ENCODE peak calls at places on chromosomes 4 and X, in seven cellular contexts. M is neuronal stem cell, B is trophoblast cell, F is mesenchymal stem cell, V is IMR-90, U is H1, O is H9. I is an unnamed sample.

GRCh38 chrX:154526901-154527675 is 11.1 kb upstream of the FAM3A start:
- DNase-seq in M (peak; percentile 50), B (peak; percentile 33), F (peak; percentile 84), V (peak; percentile 67), U (no peak), O (peak; percentile 83), I (peak; percentile 88)

GRCh38 chr4:16764622-16765021 is 133.8 kb downstream of the LDB2 start:
- DNase-seq in M (no peak), B (no peak), F (no peak), V (peak; percentile 29), U (no peak), O (peak; percentile 64), I (peak; percentile 70)

GRCh38 chr4:1604181-1604705 is 79.9 kb downstream of the FAM53A start:
- DNase-seq in M (no peak), B (no peak), F (no peak), V (no peak), U (no peak), O (no peak), I (no peak)

GRCh38 chr4:76301068-76301774 is 5.3 kb upstream of the STBD1 start:
- DNase-seq in M (no peak), B (no peak), F (peak; percentile 88), V (peak; percentile 89), U (no peak), O (no peak), I (peak; percentile 19)

GRCh38 chrX:37353646-37354045 is 4.5 kb downstream of the PRRG1 start:
- DNase-seq in M (no peak), B (peak; percentile 9), F (no peak), V (no peak), U (no peak), O (no peak), I (no peak)

GRCh38 chr4:124953059-124953850 is 240.7 kb upstream of the ANKRD50 start:
- DNase-seq in M (no peak), B (no peak), F (peak; percentile 73), V (peak; percentile 95), U (no peak), O (no peak), I (no peak)

GRCh38 chrX:74636749-74637314 is 22.4 kb upstream of the RLIM start:
- DNase-seq in M (no peak), B (no peak), F (no peak), V (no peak), U (no peak), O (no peak), I (no peak)

GRCh38 chrX:76253432-76253831 is 80.6 kb downstream of the PBDC1 start:
- DNase-seq in M (peak; percentile 23), B (peak; percentile 4), F (peak; percentile 58), V (peak; percentile 56), U (no peak), O (peak; percentile 38), I (peak; percentile 68)

GRCh38 chr4:20254517-20255250 is 3.0 kb downstream of the SLIT2 start:
- DNase-seq in M (peak; percentile 52), B (no peak), F (peak; percentile 40), V (peak; percentile 39), U (no peak), O (peak; percentile 44), I (peak; percentile 71)

GRCh38 chr4:94678896-94679295 is 78.9 kb upstream of the BMPR1B start:
- DNase-seq in M (no peak), B (peak; percentile 30), F (no peak), V (peak; percentile 18), U (no peak), O (no peak), I (no peak)

GRCh38 chr4:52822583-52823477 is 39.3 kb upstream of the RASL11B start:
- DNase-seq in M (no peak), B (no peak), F (peak; percentile 97), V (peak; percentile 76), U (no peak), O (no peak), I (no peak)

GRCh38 chr4:189202869-189203271 is 737.8 kb upstream of the FRG1 start:
- DNase-seq in M (no peak), B (peak; percentile 36), F (peak; percentile 81), V (peak; percentile 89), U (no peak), O (no peak), I (peak; percentile 17)

GRCh38 chrX:18672008-18672407 is at the start of gene RS1:
- DNase-seq in M (no peak), B (no peak), F (no peak), V (no peak), U (no peak), O (no peak), I (no peak)

GRCh38 chr4:184980261-184980660 is 38.0 kb upstream of the HELT start:
- DNase-seq in M (no peak), B (no peak), F (no peak), V (no peak), U (no peak), O (no peak), I (no peak)

GRCh38 chr4:69881173-69881773 is 21.3 kb upstream of the SULT1E1 start:
- DNase-seq in M (peak; percentile 6), B (peak; percentile 27), F (peak; percentile 44), V (peak; percentile 44), U (no peak), O (peak; percentile 26), I (peak; percentile 37)

GRCh38 chr4:92257931-92258857 is 45.6 kb upstream of the GRID2 start:
- DNase-seq in M (no peak), B (no peak), F (no peak), V (no peak), U (no peak), O (peak; percentile 44), I (no peak)

GRCh38 chr4:23455482-23455881 is 434.4 kb downstream of the PPARGC1A start:
- DNase-seq in M (peak; percentile 35), B (no peak), F (no peak), V (no peak), U (peak; percentile 13), O (peak; percentile 54), I (peak; percentile 73)

GRCh38 chrX:130974323-130974722 is 71.3 kb upstream of the ENOX2 start:
- DNase-seq in M (no peak), B (no peak), F (peak; percentile 18), V (peak; percentile 2), U (no peak), O (no peak), I (no peak)

GRCh38 chr4:125104616-125105015 is 210.1 kb upstream of the FAT4 start:
- DNase-seq in M (no peak), B (no peak), F (peak; percentile 40), V (peak; percentile 76), U (no peak), O (no peak), I (no peak)

GRCh38 chrX:152641996-152642395 is 4.3 kb downstream of the GABRQ start:
- DNase-seq in M (peak; percentile 18), B (no peak), F (no peak), V (peak; percentile 1), U (no peak), O (peak; percentile 61), I (peak; percentile 60)

GRCh38 chrX:20373063-20373462 is 106.4 kb upstream of the RPS6KA3 start:
- DNase-seq in M (no peak), B (no peak), F (no peak), V (no peak), U (no peak), O (no peak), I (no peak)

GRCh38 chrX:13028871-13029336 is 15.5 kb downstream of the FAM9C start:
- DNase-seq in M (no peak), B (peak; percentile 29), F (no peak), V (no peak), U (no peak), O (peak; percentile 46), I (peak; percentile 88)

GRCh38 chr4:105352826-105353225 is 121.0 kb downstream of the PPA2 start:
- DNase-seq in M (no peak), B (no peak), F (peak; percentile 38), V (peak; percentile 56), U (no peak), O (no peak), I (peak; percentile 11)

GRCh38 chrX:153438522-153438921 is 7.3 kb downstream of the TREX2 start:
- DNase-seq in M (no peak), B (no peak), F (peak; percentile 11), V (peak; percentile 7), U (no peak), O (no peak), I (peak; percentile 34)

GRCh38 chr4:174216935-174217272 is 66.6 kb downstream of the FBXO8 start:
- DNase-seq in M (peak; percentile 6), B (no peak), F (no peak), V (no peak), U (no peak), O (no peak), I (no peak)
- H3K23ac ChIP-seq in M (no peak overlapping the region), B (no peak overlapping the region), F (no peak overlapping the region), V (no peak overlapping the region), U (no peak overlapping the region), O (no peak overlapping the region), I (no peak overlapping the region)

DNA sequence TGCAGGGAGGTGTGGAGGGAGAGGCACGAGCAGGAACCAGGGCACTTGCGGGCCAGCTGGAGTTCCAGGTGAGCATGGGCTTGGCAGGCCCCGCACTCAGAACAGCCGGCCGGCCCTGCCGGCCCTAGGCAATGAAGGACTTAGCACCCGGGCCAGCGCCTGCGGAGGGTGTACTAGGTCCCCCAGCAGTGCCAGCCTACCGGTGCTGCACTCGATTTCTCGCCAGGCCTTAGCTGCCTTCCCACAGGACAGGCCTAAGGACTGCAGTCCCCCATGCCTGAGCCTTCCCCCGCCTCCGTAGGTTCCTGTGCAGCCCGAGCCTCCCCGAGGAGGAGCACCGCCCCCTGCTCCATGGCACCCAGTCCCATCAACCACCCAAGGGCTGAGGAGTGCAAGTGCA is 18.0 kb upstream of the NFKB1 start:
- DNase-seq in M (no peak), B (no peak), F (no peak), V (no peak), U (no peak), O (no peak), I (no peak)
- H3K23ac ChIP-seq in M (no peak overlapping the region), B (no peak overlapping the region), F (no peak overlapping the region), V (no peak overlapping the region), U (no peak overlapping the region), O (no peak overlapping the region), I (no peak overlapping the region)

DNA sequence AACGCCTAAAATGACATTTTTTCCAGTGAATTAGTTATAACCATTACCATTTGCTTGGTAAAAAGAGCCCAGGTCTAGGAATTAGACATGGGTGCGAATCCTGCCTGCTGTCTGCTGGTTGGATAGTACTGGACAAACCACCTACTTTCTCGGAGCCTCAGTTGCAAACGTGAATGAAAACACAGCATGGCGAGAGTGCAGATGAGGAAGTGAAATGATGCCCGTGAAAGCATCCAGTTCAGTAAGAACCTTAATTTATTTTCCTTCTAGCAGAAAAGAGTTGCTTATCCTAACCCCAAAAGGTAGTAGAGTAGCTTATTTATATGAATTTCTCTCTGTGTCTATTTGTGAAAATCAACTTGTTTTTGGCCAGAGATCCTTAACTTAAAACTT is 171.4 kb upstream of the GALNT7 start:
- DNase-seq in M (no peak), B (no peak), F (no peak), V (no peak), U (no peak), O (no peak), I (no peak)
- H3K23ac ChIP-seq in M (no peak overlapping the region), B (no peak overlapping the region), F (no peak overlapping the region), V (no peak overlapping the region), U (no peak overlapping the region), O (no peak overlapping the region), I (no peak overlapping the region)

DNA sequence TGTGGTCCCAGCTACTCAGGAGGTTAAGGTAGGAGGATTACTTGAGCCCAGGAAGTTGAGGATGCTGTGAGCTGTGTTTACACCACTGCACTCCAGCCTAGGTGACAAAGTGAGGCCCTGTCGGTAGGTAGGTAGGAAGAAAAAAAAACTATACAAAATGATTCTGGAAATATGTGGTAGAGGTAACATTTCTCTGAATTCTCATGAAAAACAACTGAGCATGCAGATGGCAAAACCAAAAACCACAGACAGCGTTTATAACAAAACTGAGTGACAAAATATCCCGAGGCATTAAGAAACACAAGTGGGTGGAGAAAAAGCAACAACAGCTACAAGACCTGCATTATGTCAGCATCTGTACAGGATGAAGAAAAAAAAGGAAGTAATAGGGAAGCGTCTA is 211.7 kb downstream of the DLG3 start:
- DNase-seq in M (no peak), B (no peak), F (no peak), V (no peak), U (no peak), O (no peak), I (no peak)
- H3K23ac ChIP-seq in M (no peak overlapping the region), B (no peak overlapping the region), F (no peak overlapping the region), V (no peak overlapping the region), U (no peak overlapping the region), O (no peak overlapping the region), I (no peak overlapping the region)